ENCODE peak calls at places on chromosomes 12 and 14, in six cellular contexts. X is thoracic aorta, W is ovary, S is astrocyte of the cerebellum, J is kidney epithelial cell, E is GM23248. V is an unnamed sample.

GRCh38 chr12:107379852-107380567 is 286.7 kb upstream of the CRY1 start:
- DNase-seq in W (no peak), E (peak), S (no peak), X (no peak), J (no peak), V (no peak)

GRCh38 chr12:7072024-7072423 is 11.5 kb downstream of the C1S start:
- DNase-seq in X (no peak), W (no peak), J (no peak), S (no peak), E (no peak), V (no peak)

GRCh38 chr14:23060536-23061260 is 3.4 kb upstream of the CDH24 start:
- DNase-seq in W (no peak), S (no peak), J (no peak), E (no peak), X (no peak), V (no peak)

GRCh38 chr14:89674906-89675305 is 257.9 kb upstream of the FOXN3 start:
- DNase-seq in W (no peak), X (no peak), S (no peak), E (no peak), J (no peak), V (no peak)

GRCh38 chr12:132117558-132117875 is 26.6 kb downstream of the DDX51 start:
- DNase-seq in J (no peak), W (no peak), X (no peak), S (no peak), E (no peak), V (no peak)

GRCh38 chr12:1878695-1879094 is 39.8 kb downstream of the CACNA2D4 start:
- DNase-seq in S (no peak), J (no peak), X (no peak), W (no peak), E (no peak), V (no peak)

GRCh38 chr12:104456950-104457745 is 400 bp downstream of the CHST11 start:
- DNase-seq in S (peak), E (peak), W (peak), J (no peak), X (peak), V (no peak)

GRCh38 chr12:108126990-108127468 is 2.1 kb upstream of the WSCD2 start:
- DNase-seq in E (no peak), X (no peak), S (no peak), W (no peak), J (no peak), V (no peak)

GRCh38 chr14:56754966-56755365 is 55.3 kb downstream of the OTX2 start:
- DNase-seq in S (no peak), X (no peak), J (no peak), W (no peak), E (no peak), V (no peak)

GRCh38 chr12:42786400-42786799 is 196.9 kb upstream of the PRICKLE1 start:
- DNase-seq in W (no peak), X (no peak), S (no peak), J (no peak), E (peak), V (no peak)

GRCh38 chr12:26971963-26972362 is 33.7 kb downstream of the FGFR1OP2 start:
- DNase-seq in J (no peak), E (no peak), W (no peak), S (no peak), X (no peak), V (no peak)

GRCh38 chr14:100714205-100714781 is 12.4 kb upstream of the DLK1 start:
- DNase-seq in J (no peak), W (no peak), S (no peak), X (no peak), E (peak), V (no peak)

DNA sequence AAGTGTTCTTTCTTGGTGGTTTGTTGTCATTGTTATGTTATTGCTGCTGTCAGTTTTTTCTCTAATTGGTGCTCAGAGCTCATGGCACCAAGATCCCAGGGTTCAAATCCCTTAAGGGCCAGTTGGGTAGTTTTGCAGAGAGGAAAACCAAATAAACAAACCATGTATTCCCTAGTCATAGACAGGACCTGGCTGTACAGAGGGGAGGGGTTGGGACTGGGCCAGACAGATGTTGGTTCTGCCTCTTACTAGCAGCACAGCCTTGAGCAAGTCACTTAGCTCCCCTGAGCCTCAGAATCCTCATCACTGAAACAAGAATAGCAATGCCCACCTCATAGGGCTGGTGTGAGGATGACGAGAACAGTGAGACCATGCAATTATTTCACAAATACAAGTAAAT is 53.4 kb downstream of the LTBP2 start:
- DNase-seq in J (no peak), X (no peak), W (no peak), S (no peak), E (peak), V (no peak)
- H3K4me3 ChIP-seq in J (no peak), X (no peak), W (no peak), S (no peak), E (no peak), V (no peak)

DNA sequence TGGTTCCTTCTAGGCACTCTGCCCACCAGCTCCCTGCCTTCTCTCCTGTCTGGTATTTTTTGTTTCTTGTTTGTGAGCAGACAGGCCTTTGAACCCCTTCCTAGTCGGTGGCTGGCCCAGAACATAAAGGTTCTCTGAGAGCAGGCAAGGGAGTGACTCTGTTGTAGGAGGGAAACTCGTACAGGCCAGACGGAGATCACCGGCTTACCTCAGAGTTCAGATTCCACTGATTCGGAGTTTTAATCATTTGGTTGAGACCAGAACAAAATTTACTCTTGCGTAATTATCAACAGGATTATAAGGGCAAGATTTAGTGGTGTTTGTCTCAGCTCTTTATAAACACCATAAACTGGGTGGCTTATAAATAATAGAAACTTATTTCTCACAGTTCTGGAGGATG is 128.3 kb downstream of the PLXNC1 start:
- DNase-seq in J (no peak), X (no peak), E (no peak), W (no peak), S (no peak), V (no peak)
- H3K4me3 ChIP-seq in J (no peak), X (no peak), E (no peak), W (no peak), S (no peak), V (no peak)

DNA sequence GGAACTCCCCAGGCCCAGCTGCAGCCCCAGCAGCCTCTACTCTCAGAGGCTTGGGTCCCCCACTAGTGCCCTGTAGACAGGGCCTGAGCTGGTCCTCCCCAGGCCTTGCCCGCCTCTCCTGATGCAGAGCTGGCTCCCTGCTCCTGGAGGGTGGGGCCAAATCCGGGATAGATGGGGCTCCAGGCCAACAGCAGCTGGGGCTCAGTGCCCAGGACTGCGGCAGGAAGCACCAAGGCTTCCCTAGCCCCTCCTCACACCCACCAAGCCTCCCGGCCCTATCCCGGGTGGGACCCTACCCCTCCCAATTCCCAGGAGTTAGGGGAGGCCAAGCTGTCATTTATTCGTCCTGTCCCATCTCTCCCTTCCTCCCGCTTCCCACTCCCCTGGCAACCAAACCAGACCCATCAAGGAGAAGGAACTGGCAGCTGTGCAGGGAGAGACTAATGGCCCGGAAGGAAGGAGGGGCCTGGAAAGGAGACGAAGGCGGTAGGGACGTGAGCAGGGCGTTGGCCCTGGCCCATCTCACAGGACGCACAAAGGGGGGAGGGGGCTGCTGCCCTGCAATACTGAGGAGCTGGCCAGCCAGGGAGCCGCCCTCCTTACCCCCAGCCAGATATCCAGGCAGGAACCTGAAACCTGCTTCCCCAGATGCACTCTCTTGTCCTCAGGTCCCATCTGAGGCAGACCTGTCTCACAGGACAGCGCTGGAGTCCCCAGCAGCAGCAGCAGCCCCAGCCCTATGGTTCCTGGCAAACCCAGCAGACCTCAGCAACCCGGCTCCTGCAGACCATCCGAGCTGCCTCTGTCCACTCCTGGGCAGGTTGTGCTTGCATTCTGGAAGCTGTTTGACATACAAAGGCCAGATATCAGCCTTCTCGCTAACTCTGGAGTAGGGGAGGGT is 1.6 kb upstream of the PRPH start:
- DNase-seq in J (no peak), S (no peak), E (no peak), X (no peak), W (no peak), V (no peak)
- H3K4me3 ChIP-seq in J (no peak), S (no peak), E (no peak), X (peak), W (no peak), V (no peak)

GRCh38 chr14:21524575-21525518 is 1.3 kb downstream of the SALL2 start:
- DNase-seq in S (no peak), J (no peak), E (no peak), W (no peak), X (no peak), V (no peak)
- H3K4me3 ChIP-seq in S (peak), J (peak), E (peak), W (peak), X (peak), V (peak)

GRCh38 chr12:130477221-130477620 is 139.5 kb downstream of the PIWIL1 start:
- DNase-seq in W (no peak), J (no peak), X (no peak), S (no peak), E (no peak), V (no peak)
- H3K4me3 ChIP-seq in W (no peak), J (no peak), X (no peak), S (no peak), E (no peak), V (no peak)

GRCh38 chr12:122964439-122965257 is 1.6 kb downstream of the ABCB9 start:
- DNase-seq in S (no peak), J (no peak), E (no peak), X (no peak), W (no peak), V (no peak)
- H3K4me3 ChIP-seq in S (no peak), J (no peak), E (no peak), X (no peak), W (no peak), V (no peak)

GRCh38 chr14:99671230-99672224 is 12.6 kb upstream of the CYP46A1 start:
- DNase-seq in W (no peak), J (no peak), E (no peak), S (no peak), X (no peak), V (no peak)
- H3K4me3 ChIP-seq in W (no peak), J (no peak), E (no peak), S (no peak), X (no peak), V (no peak)